ENCODE peak calls at places on chromosome 2, in four cellular contexts. I is GM12891, V is K562, H is HepG2. Q is an unnamed sample.
A peak's percentile ranks its signal among the peaks of the same experiment; 100 is the strongest.

GRCh38 chr2:57371186-57371585 is 675.4 kb upstream of the VRK2 start:
- DNase-seq in I (no peak), V (no peak), H (no peak), Q (no peak)

GRCh38 chr2:85523906-85524566 is 14.9 kb upstream of the MAT2A start:
- DNase-seq in H (no peak), V (no peak), I (no peak), Q (no peak)

GRCh38 chr2:25312958-25313710 is 28.6 kb downstream of the DNMT3A start:
- DNase-seq in H (no peak), V (no peak), I (no peak), Q (no peak)

GRCh38 chr2:178514664-178515063 is 34.4 kb downstream of the PLEKHA3 start:
- DNase-seq in I (no peak), H (no peak), V (no peak), Q (no peak)

GRCh38 chr2:54969940-54970338 is 80.3 kb downstream of the RTN4 start:
- DNase-seq in H (no peak), V (no peak), I (no peak), Q (no peak)

GRCh38 chr2:108396845-108397244 is 19.1 kb downstream of the SULT1C4 start:
- DNase-seq in I (no peak), H (peak; percentile 57), V (peak; percentile 58), Q (no peak)

GRCh38 chr2:215354771-215355695 is 43.2 kb downstream of the ATIC start:
- DNase-seq in V (no peak), I (no peak), H (no peak), Q (no peak)

GRCh38 chr2:71299507-71299906 is 32.1 kb upstream of the ZNF638 start:
- DNase-seq in H (peak; percentile 40), I (peak; percentile 16), V (peak; percentile 45), Q (no peak)

GRCh38 chr2:191206613-191207471 is 38.4 kb upstream of the MYO1B start:
- DNase-seq in I (no peak), V (no peak), H (no peak), Q (no peak)

GRCh38 chr2:43488737-43489136 is 107.1 kb downstream of the THADA start:
- DNase-seq in I (no peak), V (no peak), H (no peak), Q (no peak)

GRCh38 chr2:181517685-181518301 is 60.6 kb downstream of the ITGA4 start:
- DNase-seq in I (no peak), V (no peak), H (no peak), Q (no peak)

GRCh38 chr2:170455617-170456426 is 259.3 kb upstream of the SP5 start:
- DNase-seq in V (no peak), H (peak; percentile 98), I (no peak), Q (no peak)

GRCh38 chr2:177056540-177056939 is 156.1 kb upstream of the HNRNPA3 start:
- DNase-seq in V (peak; percentile 11), I (no peak), H (peak; percentile 16), Q (no peak)

GRCh38 chr2:70344195-70344594 is 42.3 kb upstream of the FAM136A start:
- DNase-seq in V (no peak), H (no peak), I (no peak), Q (no peak)

GRCh38 chr2:240790370-240791210 is 29.4 kb downstream of the KIF1A start:
- DNase-seq in I (no peak), V (no peak), H (no peak), Q (no peak)

GRCh38 chr2:101803128-101803527 is 105.6 kb downstream of the MAP4K4 start:
- DNase-seq in H (peak; percentile 79), I (no peak), V (no peak), Q (no peak)

GRCh38 chr2:115910270-115910669 is 1467.8 kb downstream of the DPP10 start:
- DNase-seq in I (no peak), H (no peak), V (no peak), Q (no peak)

GRCh38 chr2:180449171-180449570 is 442.1 kb upstream of the CWC22 start:
- DNase-seq in I (no peak), V (no peak), H (no peak), Q (no peak)

GRCh38 chr2:5164806-5165525 is 527.2 kb upstream of the SOX11 start:
- DNase-seq in V (no peak), H (no peak), I (no peak), Q (no peak)

GRCh38 chr2:240168546-240169361 is 28.3 kb upstream of the OTOS start:
- DNase-seq in V (no peak), I (no peak), H (no peak), Q (no peak)

GRCh38 chr2:117835990-117836760 is 21.7 kb downstream of the DDX18 start:
- DNase-seq in I (peak; percentile 69), V (peak; percentile 53), H (peak; percentile 54), Q (peak; percentile 46)

GRCh38 chr2:41741951-41742563 is 305.8 kb upstream of the PKDCC start:
- DNase-seq in I (no peak), V (no peak), H (no peak), Q (no peak)

GRCh38 chr2:240451108-240451611 is 15.7 kb downstream of the GPC1 start:
- DNase-seq in V (no peak), H (no peak), I (no peak), Q (no peak)

GRCh38 chr2:124530203-124530602 is 505.1 kb downstream of the CNTNAP5 start:
- DNase-seq in I (no peak), H (no peak), V (no peak), Q (no peak)

GRCh38 chr2:114919985-114920384 is 477.5 kb downstream of the DPP10 start:
- DNase-seq in H (no peak), I (no peak), V (no peak), Q (no peak)

GRCh38 chr2:142974288-142975024 is 97.0 kb downstream of the KYNU start:
- DNase-seq in I (no peak), V (peak; percentile 7), H (no peak), Q (no peak)

GRCh38 chr2:15640291-15640711 is 48.6 kb downstream of the DDX1 start:
- DNase-seq in H (peak; percentile 43), I (no peak), V (peak; percentile 57), Q (no peak)

GRCh38 chr2:239143858-239144712 is 256.7 kb downstream of the HDAC4 start:
- DNase-seq in I (peak; percentile 56), H (peak; percentile 28), V (peak; percentile 19), Q (peak; percentile 50)

DNA sequence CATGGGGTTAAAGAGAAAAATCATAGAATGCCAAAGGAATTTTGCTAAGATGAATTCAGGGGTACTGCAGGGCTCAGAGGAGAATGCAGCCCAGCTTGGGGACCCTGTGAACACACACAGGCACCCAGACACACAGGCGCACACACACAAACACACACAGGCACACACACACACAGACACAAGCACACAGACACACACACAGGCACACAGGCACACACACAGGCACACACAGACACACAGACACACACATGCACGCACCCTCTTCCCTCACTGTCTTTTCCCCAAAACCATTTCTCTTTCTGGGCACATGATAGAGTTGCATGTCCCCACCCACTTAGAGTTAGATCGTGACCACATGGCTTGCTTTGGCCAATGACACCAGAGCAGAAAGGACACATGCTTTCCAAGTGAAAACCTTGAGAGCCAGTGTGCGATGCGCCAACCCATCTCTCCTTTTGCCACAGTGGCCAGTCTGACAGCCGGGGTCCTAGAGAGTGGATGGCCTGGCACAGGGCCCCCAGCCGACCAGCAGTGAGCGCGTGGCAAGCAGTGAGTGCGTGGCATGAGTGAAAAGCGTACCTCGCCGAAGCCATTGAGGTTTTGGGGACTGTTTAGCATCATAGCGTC is 163.3 kb downstream of the KLHL29 start:
- DNase-seq in I (no peak), H (no peak), V (peak; percentile 6), Q (no peak)
- TF ChIP-seq POLR2AphosphoS5 in I (no peak), H (no peak), V (no peak), Q (no peak)

GRCh38 chr2:201908901-201909300 is 102.6 kb downstream of the CDK15 start:
- DNase-seq in I (no peak), V (no peak), H (no peak), Q (no peak)
- TF ChIP-seq TAF1 in I (no peak), V (no peak), H (no peak), Q (no peak)

DNA sequence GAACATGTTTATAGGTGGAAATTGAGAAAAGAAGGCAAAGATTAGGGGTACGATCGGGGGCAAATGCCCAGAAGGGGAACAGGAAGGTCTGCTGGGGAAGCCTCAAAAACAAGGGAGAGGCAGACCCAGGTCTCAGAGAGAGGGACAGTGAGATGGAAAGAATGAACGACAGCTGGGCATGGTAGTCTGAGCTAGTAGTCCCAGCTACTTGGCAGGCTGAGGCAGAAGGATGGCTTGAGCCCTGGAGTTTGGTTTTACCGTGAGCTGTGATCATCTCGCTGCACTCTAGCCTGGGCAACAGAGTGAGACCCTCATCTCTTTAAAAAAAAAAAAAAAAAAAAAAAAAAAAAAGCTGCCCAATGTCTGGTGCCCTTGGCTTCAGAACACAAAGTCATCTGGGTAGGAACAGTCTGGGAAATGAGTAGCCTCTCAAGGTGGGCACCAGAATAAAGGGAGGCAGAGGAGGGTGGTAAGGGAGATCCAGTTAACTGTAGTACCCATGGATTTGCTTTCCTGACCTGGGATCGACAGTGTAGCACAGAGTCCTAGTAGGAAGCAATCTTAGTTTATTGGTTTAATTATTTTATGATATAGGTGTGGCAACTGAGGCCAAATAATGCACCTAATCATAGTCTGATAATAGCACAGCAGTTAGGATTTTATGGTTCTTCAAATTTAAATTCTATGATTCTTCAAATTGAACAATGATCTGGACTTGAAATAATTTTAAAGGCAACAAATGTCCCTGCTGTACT is 3.5 kb downstream of the RRM2 start:
- DNase-seq in I (no peak), V (no peak), H (no peak), Q (no peak)
- TF ChIP-seq POLR2AphosphoS5 in I (peak; percentile 38), V (peak; percentile 75), H (no peak), Q (peak; percentile 41)

DNA sequence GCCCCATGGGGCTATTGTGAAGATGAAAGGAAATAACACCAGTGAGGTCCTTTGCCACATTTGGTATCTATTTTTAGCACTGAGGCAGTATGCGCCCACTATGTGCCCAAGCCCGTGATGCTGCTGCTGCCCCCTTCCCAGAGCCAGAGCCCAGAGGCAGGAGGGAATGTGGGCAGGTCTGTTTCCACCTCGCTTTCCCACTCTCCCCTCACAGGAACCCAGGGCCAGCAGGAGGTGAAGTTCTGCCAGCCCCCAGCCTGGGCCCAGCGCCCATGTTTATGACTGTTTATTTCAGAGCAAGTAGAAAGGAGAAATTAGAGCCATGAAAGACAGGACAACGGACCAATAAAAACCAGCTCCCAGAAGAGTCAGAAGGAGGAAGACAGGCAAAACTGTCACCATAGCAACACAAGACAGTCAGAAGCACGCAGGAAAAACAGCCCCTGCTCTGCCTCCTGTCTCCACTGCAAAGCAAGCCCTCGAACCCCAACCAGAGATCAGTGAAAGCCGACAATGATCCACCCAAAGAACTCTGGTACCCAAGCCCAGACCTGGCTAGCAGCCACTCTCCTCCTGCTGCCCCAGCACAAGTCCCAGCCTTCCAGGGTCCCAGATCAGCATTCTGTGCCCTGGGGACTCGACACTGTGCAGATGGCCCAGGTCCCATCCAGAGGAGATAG is 1.4 kb downstream of the CYRIA start:
- DNase-seq in I (no peak), V (no peak), H (no peak), Q (no peak)
- TF ChIP-seq TAF1 in I (no peak), V (no peak), H (no peak), Q (no peak)

GRCh38 chr2:231713738-231714638 is 5.7 kb downstream of the PTMA start:
- DNase-seq in I (peak; percentile 66), H (peak; percentile 90), V (peak; percentile 85), Q (no peak)

GRCh38 chr2:231715988-231716616 is 7.8 kb downstream of the PTMA start:
- DNase-seq in V (peak; percentile 79), H (no peak), I (no peak), Q (no peak)

GRCh38 chr2:231715499-231715837 is 7.1 kb downstream of the PTMA start:
- DNase-seq in I (no peak), H (no peak), V (no peak), Q (no peak)

GRCh38 chr2:231716641-231717280 is 8.4 kb downstream of the PTMA start:
- DNase-seq in H (peak; percentile 86), V (no peak), I (no peak), Q (no peak)

GRCh38 chr2:231714639-231715498 is 6.5 kb downstream of the PTMA start:
- DNase-seq in H (peak; percentile 84), I (no peak), V (peak; percentile 82), Q (no peak)
- TF ChIP-seq POLR2AphosphoS5 in H (no peak), I (no peak), V (no peak), Q (no peak)

GRCh38 chr2:119290859-119291587 is 67.4 kb downstream of the STEAP3 start:
- DNase-seq in V (peak; percentile 74), I (no peak), H (peak; percentile 75), Q (no peak)
- TF ChIP-seq TAF1 in V (no peak), I (no peak), H (no peak), Q (no peak)

Q was measured in GM12892.